ENCODE peak calls at places on chromosome 18, in six cellular contexts. J, U, H, O, V and I are unnamed samples.

GRCh38 chr18:79576686-79577351 is 102.8 kb upstream of the CTDP1 start:
- DNase-seq in J (peak), U (peak), H (peak), O (no peak), V (peak), I (no peak)

GRCh38 chr18:80231616-80232015 is 15.7 kb downstream of the PARD6G start:
- DNase-seq in J (no peak), U (no peak), H (no peak), O (no peak), V (no peak), I (no peak)

GRCh38 chr18:8911408-8912340 is 190.8 kb upstream of the NDUFV2 start:
- DNase-seq in J (no peak), U (no peak), H (no peak), O (no peak), V (no peak), I (no peak)

GRCh38 chr18:12281861-12282260 is 26.2 kb upstream of the TUBB6 start:
- DNase-seq in J (no peak), U (no peak), H (no peak), O (no peak), V (no peak), I (no peak)

GRCh38 chr18:13453714-13454113 is 235.2 kb downstream of the LDLRAD4 start:
- DNase-seq in J (no peak), U (no peak), H (no peak), O (no peak), V (no peak), I (no peak)

GRCh38 chr18:11506871-11507270 is 102.5 kb upstream of the SLC35G4 start:
- DNase-seq in J (no peak), U (no peak), H (no peak), O (no peak), V (no peak), I (no peak)

GRCh38 chr18:8752329-8752728 is 47.0 kb downstream of the MTCL1 start:
- DNase-seq in J (no peak), U (no peak), H (no peak), O (no peak), V (no peak), I (no peak)

GRCh38 chr18:10398571-10398970 is 55.9 kb upstream of the APCDD1 start:
- DNase-seq in J (no peak), U (no peak), H (no peak), O (no peak), V (no peak), I (no peak)

GRCh38 chr18:61842146-61842545 is 50.7 kb downstream of the RNF152 start:
- DNase-seq in J (no peak), U (no peak), H (no peak), O (no peak), V (no peak), I (peak)

GRCh38 chr18:7567487-7568425 is 640 bp downstream of the PTPRM start:
- DNase-seq in J (peak), U (peak), H (peak), O (no peak), V (peak), I (peak)
- H3K4me3 ChIP-seq in J (peak), U (peak), H (peak), O (peak), V (peak), I (peak)

GRCh38 chr18:56888978-56889377 is 237.8 kb downstream of the WDR7 start:
- DNase-seq in J (no peak), U (no peak), H (no peak), O (no peak), V (no peak), I (no peak)

GRCh38 chr18:56891870-56892269 is 240.7 kb downstream of the WDR7 start:
- DNase-seq in J (no peak), U (no peak), H (no peak), O (no peak), V (no peak), I (no peak)

GRCh38 chr18:56891116-56891515 is 240.0 kb downstream of the WDR7 start:
- DNase-seq in J (no peak), U (no peak), H (no peak), O (no peak), V (no peak), I (no peak)

GRCh38 chr18:56889621-56890020 is 238.5 kb downstream of the WDR7 start:
- DNase-seq in J (no peak), U (no peak), H (no peak), O (no peak), V (no peak), I (no peak)

DNA sequence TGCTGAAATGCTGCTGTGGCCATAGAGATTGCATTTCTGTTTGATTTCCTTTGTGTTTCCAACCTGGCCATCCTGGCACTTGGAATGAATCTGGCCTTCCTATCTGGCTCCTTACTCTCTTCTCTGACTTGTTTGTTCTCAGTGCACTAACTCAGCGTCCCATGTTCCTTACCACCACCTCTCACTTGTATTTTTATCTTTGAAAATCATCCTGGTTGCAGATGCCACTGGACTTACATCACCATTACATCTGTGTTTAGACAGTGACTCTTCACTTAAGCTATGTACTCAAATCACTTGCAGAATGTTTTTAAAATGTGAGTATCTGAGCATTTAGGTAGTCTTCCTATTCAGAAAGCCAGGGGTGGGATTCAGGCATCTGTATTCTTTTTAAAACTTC is 239.5 kb downstream of the WDR7 start:
- DNase-seq in J (no peak), U (no peak), H (no peak), O (peak), V (no peak), I (no peak)
- H3K4me3 ChIP-seq in J (no peak), U (no peak), H (no peak), O (no peak), V (no peak), I (no peak)

DNA sequence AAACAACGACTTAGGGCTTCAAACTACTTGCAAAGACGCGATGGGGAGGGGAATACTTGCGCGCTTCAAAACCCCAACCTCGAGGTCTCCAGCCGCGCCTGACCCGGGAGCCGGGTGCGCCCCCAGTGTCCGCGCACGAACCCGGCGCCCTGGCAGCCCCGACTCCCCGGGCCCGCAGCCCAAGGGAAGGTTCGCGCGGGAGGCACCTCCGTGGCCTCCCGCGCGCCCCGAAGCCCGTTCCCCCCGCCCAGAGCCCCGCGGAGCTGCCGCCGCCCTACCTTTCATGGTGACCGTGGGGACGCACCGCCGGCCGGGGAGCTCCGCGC is 308 bp downstream of the COLEC12 start:
- DNase-seq in J (no peak), U (no peak), H (no peak), O (no peak), V (no peak), I (no peak)
- H3K4me3 ChIP-seq in J (peak), U (peak), H (peak), O (peak), V (peak), I (no peak)

DNA sequence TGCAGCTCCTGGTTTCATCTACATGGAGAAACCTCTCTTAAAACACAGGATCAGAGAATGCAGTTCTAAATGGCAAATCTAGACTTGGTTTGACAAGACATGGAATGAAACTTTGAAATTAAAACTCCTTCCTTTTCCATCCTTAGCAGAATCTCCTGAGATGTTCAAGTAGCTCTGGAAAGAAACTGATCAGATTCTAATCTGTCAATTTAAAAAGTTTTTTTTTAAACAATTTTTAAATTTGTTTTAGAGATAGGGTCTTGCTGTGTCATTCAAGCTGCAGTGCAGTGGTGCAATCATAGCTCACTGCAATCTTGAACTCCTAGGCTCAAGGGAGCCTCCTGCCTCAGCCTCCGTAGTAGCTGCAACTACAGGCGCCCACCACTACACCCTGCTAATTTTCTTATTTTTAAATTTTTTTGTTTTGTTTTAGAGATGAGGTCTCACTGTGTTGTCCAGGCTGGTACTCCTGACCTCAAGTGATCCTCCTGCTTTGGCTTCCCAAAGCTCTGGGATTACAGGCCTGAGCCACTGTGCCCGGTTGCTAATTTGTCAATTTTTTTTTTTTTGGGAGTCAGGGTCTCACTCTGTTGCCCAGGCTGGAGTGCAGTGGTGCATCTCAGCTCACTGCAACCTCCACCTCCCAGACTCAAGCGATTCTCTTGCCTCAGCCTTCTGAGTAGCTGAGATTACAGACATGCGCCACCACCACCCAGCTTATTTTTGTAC is 216.7 kb downstream of the TGIF1 start:
- DNase-seq in J (no peak), U (no peak), H (no peak), O (no peak), V (no peak), I (no peak)
- H3K4me3 ChIP-seq in J (no peak), U (no peak), H (no peak), O (no peak), V (no peak), I (no peak)

GRCh38 chr18:77071061-77071460 is 61.5 kb downstream of the MBP start:
- DNase-seq in J (no peak), U (no peak), H (no peak), O (no peak), V (no peak), I (no peak)
- H3K4me3 ChIP-seq in J (no peak), U (no peak), H (no peak), O (no peak), V (no peak), I (no peak)

GRCh38 chr18:63817441-63818051 is 42.3 kb downstream of the SERPINB7 start:
- DNase-seq in J (no peak), U (no peak), H (no peak), O (peak), V (peak), I (no peak)
- H3K4me3 ChIP-seq in J (no peak), U (no peak), H (no peak), O (no peak), V (no peak), I (no peak)

GRCh38 chr18:76621184-76621583 is 126.1 kb upstream of the ZNF516 start:
- DNase-seq in J (no peak), U (no peak), H (no peak), O (no peak), V (no peak), I (no peak)
- H3K4me3 ChIP-seq in J (peak), U (no peak), H (no peak), O (no peak), V (no peak), I (no peak)

GRCh38 chr18:48997681-48997984 is 46.9 kb upstream of the SMAD7 start:
- DNase-seq in J (no peak), U (no peak), H (no peak), O (no peak), V (no peak), I (no peak)
- H3K4me3 ChIP-seq in J (no peak), U (no peak), H (no peak), O (no peak), V (no peak), I (no peak)

DNA sequence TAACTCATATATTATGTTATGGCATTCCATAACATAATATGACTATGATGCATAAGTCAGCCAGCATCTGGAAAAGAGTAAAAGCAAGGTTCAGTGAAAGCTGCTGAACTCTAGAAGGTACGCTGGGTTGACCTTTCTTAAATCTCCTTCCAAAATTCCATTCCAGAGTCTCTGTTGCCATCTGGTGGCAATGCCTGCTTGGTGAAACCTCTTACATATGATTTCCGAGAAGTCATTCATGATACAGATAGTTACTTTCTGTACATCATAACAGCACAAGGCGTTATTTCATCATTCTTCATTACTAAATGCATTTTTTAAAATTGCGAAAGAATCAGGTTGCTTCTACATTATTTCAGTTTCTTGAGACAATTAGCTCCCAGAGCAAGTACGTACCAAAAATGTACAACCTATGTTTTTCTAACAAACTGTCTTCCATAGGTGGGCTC is 7.0 kb upstream of the EPG5 start:
- DNase-seq in J (peak), U (no peak), H (peak), O (peak), V (peak), I (peak)
- H3K4me3 ChIP-seq in J (no peak), U (no peak), H (no peak), O (no peak), V (no peak), I (no peak)